ENCODE peak calls at places on chromosome 14, in ten cellular contexts. Z is right lobe of liver, F is type B pancreatic cell, V is GM10248, K is pancreas, E is left ventricle myocardium inferior, I is fibroblast of lung, C is heart left ventricle, A is fibroblast of the aortic adventitia, D is mammary epithelial cell. N is an unnamed sample.

GRCh38 chr14:73283592-73284379 is 46.5 kb downstream of the PAPLN start:
- DNase-seq in Z (no peak), D (no peak), I (peak; percentile 56), A (peak; percentile 38), E (no peak), C (no peak), V (no peak), F (no peak), K (no peak), N (no peak)

GRCh38 chr14:34723867-34724266 is 9.5 kb upstream of the CFL2 start:
- DNase-seq in A (no peak), F (no peak), Z (no peak), V (no peak), I (no peak), E (no peak), K (no peak), C (no peak), D (no peak), N (no peak)

GRCh38 chr14:103442288-103442687 is 57.1 kb downstream of the MARK3 start:
- DNase-seq in A (no peak), V (no peak), D (no peak), F (no peak), I (peak; percentile 79), C (no peak), Z (no peak), E (no peak), K (no peak), N (no peak)

GRCh38 chr14:102232348-102232625 is 72.7 kb downstream of the MOK start:
- DNase-seq in D (no peak), I (no peak), Z (no peak), K (no peak), A (no peak), F (no peak), V (no peak), E (no peak), C (no peak), N (no peak)

GRCh38 chr14:70343141-70343540 is 16.3 kb downstream of the COX16 start:
- DNase-seq in D (no peak), F (no peak), I (no peak), A (no peak), Z (no peak), V (no peak), C (no peak), E (no peak), K (no peak), N (no peak)

GRCh38 chr14:54603362-54603761 is 36.4 kb downstream of the SAMD4A start:
- DNase-seq in D (peak; percentile 71), K (no peak), Z (no peak), A (peak; percentile 51), E (no peak), I (peak; percentile 80), F (no peak), C (no peak), V (no peak), N (no peak)

GRCh38 chr14:35829449-35829848 is 3.3 kb downstream of the BRMS1L start:
- DNase-seq in E (no peak), D (no peak), A (peak; percentile 54), K (no peak), C (no peak), Z (no peak), V (no peak), I (peak; percentile 32), F (no peak), N (no peak)

GRCh38 chr14:50062438-50063039 is 53.8 kb downstream of the VCPKMT start:
- DNase-seq in I (peak; percentile 71), K (no peak), V (peak; percentile 70), F (no peak), C (no peak), A (peak; percentile 62), E (no peak), D (peak; percentile 69), Z (no peak), N (no peak)

GRCh38 chr14:38723954-38724353 is 379.1 kb downstream of the SEC23A start:
- DNase-seq in C (no peak), I (no peak), Z (no peak), E (no peak), D (no peak), K (no peak), A (no peak), F (no peak), V (no peak), N (no peak)

GRCh38 chr14:78863143-78863542 is 693.0 kb downstream of the NRXN3 start:
- DNase-seq in Z (no peak), E (no peak), I (peak; percentile 37), K (no peak), V (peak; percentile 15), F (no peak), C (no peak), D (peak; percentile 25), A (peak; percentile 25), N (no peak)

GRCh38 chr14:91521058-91521721 is 11.1 kb upstream of the PPP4R3A start:
- DNase-seq in I (no peak), K (no peak), Z (no peak), A (no peak), C (no peak), V (no peak), E (no peak), F (no peak), D (no peak), N (no peak)

GRCh38 chr14:71629765-71630502 is 302.3 kb upstream of the RGS6 start:
- DNase-seq in I (no peak), K (no peak), V (no peak), E (no peak), Z (no peak), F (no peak), A (peak; percentile 36), D (no peak), C (no peak), N (no peak)

DNA sequence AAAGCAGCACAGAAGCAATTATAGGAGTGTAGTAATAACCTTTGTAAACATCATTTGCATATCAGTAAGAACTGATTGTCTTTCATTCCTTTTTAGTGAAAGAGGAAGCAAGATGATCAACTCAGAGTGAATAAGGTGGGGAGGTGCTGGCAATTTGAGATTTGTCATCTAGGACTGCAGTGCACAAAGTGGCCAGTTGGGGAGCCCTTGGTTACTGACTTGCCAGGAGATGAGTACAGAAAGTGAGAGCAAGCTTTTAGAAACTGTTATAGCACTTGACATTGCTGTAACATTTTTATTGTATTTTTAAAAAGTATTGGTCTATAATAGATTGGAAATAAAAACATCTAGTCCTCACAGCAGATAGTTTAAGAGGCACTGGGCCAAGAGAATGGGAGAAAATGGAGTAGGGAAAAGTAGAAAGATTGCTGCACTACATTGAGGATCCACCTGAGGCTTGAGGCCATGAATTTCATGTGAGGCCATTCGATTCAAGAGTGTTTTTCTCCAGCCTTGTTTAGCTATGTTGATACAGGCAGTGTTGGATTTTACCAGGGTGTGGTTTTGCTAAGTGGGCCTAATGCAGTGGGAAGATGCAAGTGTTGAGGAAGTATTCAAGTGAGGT is 98.2 kb downstream of the SNAPC1 start:
- DNase-seq in D (peak; percentile 35), Z (peak; percentile 49), I (peak; percentile 37), V (peak; percentile 75), A (peak; percentile 43), K (peak; percentile 44), E (peak; percentile 36), F (no peak), C (peak; percentile 28), N (no peak)
- TF ChIP-seq CTCF in D (peak; percentile 94), Z (peak; percentile 57), I (peak; percentile 93), V (peak; percentile 60), A (peak; percentile 91), K (peak; percentile 55), E (peak; percentile 78), F (peak; percentile 79), C (peak; percentile 72), N (no peak)

GRCh38 chr14:21723431-21724045 is 49.9 kb upstream of the OR4E1 start:
- DNase-seq in A (no peak), K (no peak), F (no peak), D (peak; percentile 14), Z (no peak), V (peak; percentile 12), E (no peak), C (no peak), I (no peak), N (no peak)
- TF ChIP-seq CTCF in A (peak; percentile 7), K (no peak), F (peak; percentile 68), D (peak; percentile 41), Z (no peak), V (peak; percentile 15), E (no peak), C (no peak), I (no peak), N (no peak)

GRCh38 chr14:52923902-52924575 is 26.8 kb downstream of the FERMT2 start:
- DNase-seq in V (no peak), Z (no peak), F (no peak), D (no peak), I (no peak), C (no peak), E (no peak), A (no peak), K (no peak), N (no peak)
- TF ChIP-seq CTCF in V (peak; percentile 44), Z (peak; percentile 34), F (no peak), D (no peak), I (no peak), C (peak; percentile 12), E (peak; percentile 43), A (no peak), K (no peak), N (no peak)

GRCh38 chr14:106872619-106873446 is 1346.5 kb downstream of the TMEM121 start:
- DNase-seq in I (no peak), K (peak; percentile 89), Z (peak; percentile 74), C (peak; percentile 20), F (no peak), D (peak; percentile 83), V (peak; percentile 66), E (peak; percentile 39), A (no peak), N (no peak)
- TF ChIP-seq CTCF in I (peak; percentile 10), K (peak; percentile 26), Z (peak; percentile 51), C (peak; percentile 27), F (no peak), D (peak; percentile 38), V (peak; percentile 84), E (peak; percentile 37), A (peak; percentile 15), N (no peak)

GRCh38 chr14:32675433-32675832 is 263.2 kb upstream of the NPAS3 start:
- DNase-seq in V (no peak), D (no peak), E (no peak), I (no peak), A (peak; percentile 17), C (no peak), Z (no peak), F (no peak), K (no peak), N (no peak)
- TF ChIP-seq CTCF in V (no peak), D (no peak), E (no peak), I (no peak), A (no peak), C (no peak), Z (no peak), F (no peak), K (no peak), N (no peak)

GRCh38 chr14:75880512-75880911 is 101.3 kb downstream of the TGFB3 start:
- DNase-seq in I (no peak), F (no peak), D (no peak), E (no peak), K (no peak), A (no peak), Z (no peak), V (no peak), C (no peak), N (no peak)
- TF ChIP-seq CTCF in I (no peak), F (no peak), D (no peak), E (no peak), K (no peak), A (no peak), Z (no peak), V (no peak), C (no peak), N (no peak)

GRCh38 chr14:37453985-37454384 is 141.1 kb downstream of the FOXA1 start:
- DNase-seq in I (no peak), Z (no peak), C (no peak), K (no peak), A (no peak), E (no peak), V (no peak), F (no peak), D (no peak), N (no peak)
- TF ChIP-seq CTCF in I (no peak), Z (no peak), C (no peak), K (no peak), A (no peak), E (no peak), V (no peak), F (no peak), D (no peak), N (no peak)